ENCODE peak calls at places on chromosomes 13 and 19, in four cellular contexts. G, Q, D and U are unnamed samples.

GRCh38 chr13:33934343-33934742 is 116.4 kb downstream of the RFC3 start:
- DNase-seq in Q (no peak), D (no peak), G (no peak), U (no peak)

GRCh38 chr19:661427-662196 is 1.4 kb downstream of the RNF126 start:
- DNase-seq in D (peak), G (no peak), Q (peak), U (peak)

GRCh38 chr19:45863840-45864628 is at the start of gene FOXA3:
- DNase-seq in Q (peak), D (peak), G (no peak), U (peak)

GRCh38 chr19:48713041-48713863 is 6.3 kb downstream of the MAMSTR start:
- DNase-seq in D (peak), Q (no peak), G (peak), U (no peak)

GRCh38 chr13:72166102-72166660 is 299.2 kb upstream of the DACH1 start:
- DNase-seq in D (no peak), G (no peak), Q (no peak), U (no peak)

GRCh38 chr19:48741222-48741999 is 1.0 kb upstream of the RASIP1 start:
- DNase-seq in G (no peak), D (peak), Q (peak), U (no peak)

GRCh38 chr13:30907167-30907761 is 1.2 kb downstream of the MEDAG start:
- DNase-seq in G (peak), D (no peak), Q (no peak), U (no peak)

GRCh38 chr19:32599258-32599657 is 18.3 kb downstream of the PDCD5 start:
- DNase-seq in Q (no peak), G (no peak), D (no peak), U (no peak)

GRCh38 chr19:31054430-31054829 is 294.8 kb downstream of the TSHZ3 start:
- DNase-seq in D (peak), G (peak), Q (peak), U (peak)

GRCh38 chr13:19567820-19568534 is 6.6 kb upstream of the TPTE2 start:
- DNase-seq in D (no peak), G (no peak), Q (no peak), U (no peak)

GRCh38 chr13:102244617-102245227 is 157.1 kb downstream of the FGF14 start:
- DNase-seq in D (no peak), G (no peak), Q (no peak), U (no peak)

GRCh38 chr19:19539738-19540703 is 2.0 kb downstream of the CILP2 start:
- DNase-seq in Q (peak), D (no peak), G (peak), U (peak)

GRCh38 chr13:43072394-43072793 is 49.0 kb downstream of the DNAJC15 start:
- DNase-seq in D (peak), G (peak), Q (no peak), U (no peak)

GRCh38 chr13:24625324-24625723 is 54.9 kb upstream of the ATP12A start:
- DNase-seq in D (peak), Q (no peak), G (peak), U (no peak)

GRCh38 chr13:51122868-51123267 is 11.8 kb upstream of the C13orf42 start:
- DNase-seq in D (peak), Q (peak), G (no peak), U (no peak)

GRCh38 chr13:100860866-100861265 is 186.3 kb upstream of the TMTC4 start:
- DNase-seq in D (no peak), G (no peak), Q (no peak), U (no peak)

GRCh38 chr19:30374791-30375650 is 2.8 kb downstream of the ZNF536 start:
- DNase-seq in D (no peak), G (no peak), Q (no peak), U (no peak)